ENCODE peak calls at places on chromosomes 13 and 19, in seven cellular contexts. One of them, this sample, is unnamed.

GRCh38 chr19:47598407-47599349 is 10.3 kb upstream of the BICRA start:
- DNase-seq in OCI-LY7: no peak
- DNase-seq in pancreas: no peak
- DNase-seq in endothelial cell of umbilical vein: peak; percentile 86
- DNase-seq in suprapubic skin: no peak
- DNase-seq in body of pancreas: peak; percentile 26
- DNase-seq in ovary: peak; percentile 41
- DNase-seq in this sample: peak; percentile 12

GRCh38 chr13:93932901-93933300 is 546.6 kb downstream of the DCT start:
- DNase-seq in OCI-LY7: no peak
- DNase-seq in pancreas: no peak
- DNase-seq in body of pancreas: no peak
- DNase-seq in endothelial cell of umbilical vein: no peak
- DNase-seq in ovary: no peak
- DNase-seq in suprapubic skin: no peak
- DNase-seq in this sample: no peak

GRCh38 chr13:27783111-27783510 is 9.2 kb upstream of the GSX1 start:
- DNase-seq in endothelial cell of umbilical vein: peak; percentile 7
- DNase-seq in pancreas: no peak
- DNase-seq in ovary: no peak
- DNase-seq in OCI-LY7: no peak
- DNase-seq in body of pancreas: peak; percentile 32
- DNase-seq in suprapubic skin: no peak
- DNase-seq in this sample: peak; percentile 16

GRCh38 chr13:106052200-106052767 is 483.2 kb downstream of the EFNB2 start:
- DNase-seq in pancreas: no peak
- DNase-seq in OCI-LY7: no peak
- DNase-seq in endothelial cell of umbilical vein: no peak
- DNase-seq in ovary: no peak
- DNase-seq in suprapubic skin: no peak
- DNase-seq in body of pancreas: no peak
- DNase-seq in this sample: no peak

GRCh38 chr13:113869263-113869662 is 5.4 kb upstream of the GAS6 start:
- DNase-seq in OCI-LY7: no peak
- DNase-seq in pancreas: no peak
- DNase-seq in suprapubic skin: no peak
- DNase-seq in body of pancreas: peak; percentile 1
- DNase-seq in endothelial cell of umbilical vein: no peak
- DNase-seq in ovary: no peak
- DNase-seq in this sample: no peak

GRCh38 chr13:46386426-46386995 is 541 bp downstream of the RUBCNL start:
- DNase-seq in endothelial cell of umbilical vein: no peak
- DNase-seq in pancreas: no peak
- DNase-seq in body of pancreas: no peak
- DNase-seq in OCI-LY7: peak; percentile 43
- DNase-seq in suprapubic skin: no peak
- DNase-seq in ovary: no peak
- DNase-seq in this sample: no peak

GRCh38 chr13:91922969-91923592 is 524.7 kb downstream of the GPC5 start:
- DNase-seq in endothelial cell of umbilical vein: no peak
- DNase-seq in body of pancreas: no peak
- DNase-seq in OCI-LY7: peak; percentile 23
- DNase-seq in pancreas: no peak
- DNase-seq in suprapubic skin: no peak
- DNase-seq in ovary: no peak
- DNase-seq in this sample: no peak

GRCh38 chr13:71865858-71866172 is 1.2 kb downstream of the DACH1 start:
- DNase-seq in pancreas: no peak
- DNase-seq in OCI-LY7: no peak
- DNase-seq in body of pancreas: no peak
- DNase-seq in endothelial cell of umbilical vein: no peak
- DNase-seq in ovary: no peak
- DNase-seq in suprapubic skin: no peak
- DNase-seq in this sample: no peak

GRCh38 chr13:29993716-29994488 is 143.5 kb upstream of the UBL3 start:
- DNase-seq in ovary: no peak
- DNase-seq in endothelial cell of umbilical vein: peak; percentile 23
- DNase-seq in body of pancreas: no peak
- DNase-seq in suprapubic skin: no peak
- DNase-seq in OCI-LY7: no peak
- DNase-seq in pancreas: no peak
- DNase-seq in this sample: no peak

GRCh38 chr13:101211261-101211660 is 205.0 kb downstream of the NALCN start:
- DNase-seq in body of pancreas: no peak
- DNase-seq in OCI-LY7: no peak
- DNase-seq in pancreas: no peak
- DNase-seq in ovary: no peak
- DNase-seq in endothelial cell of umbilical vein: peak; percentile 72
- DNase-seq in suprapubic skin: no peak
- DNase-seq in this sample: no peak

GRCh38 chr19:12779162-12779993 is 4.0 kb upstream of the HOOK2 start:
- DNase-seq in suprapubic skin: no peak
- DNase-seq in pancreas: peak; percentile 63
- DNase-seq in body of pancreas: no peak
- DNase-seq in ovary: peak; percentile 83
- DNase-seq in OCI-LY7: peak; percentile 23
- DNase-seq in endothelial cell of umbilical vein: peak; percentile 67
- DNase-seq in this sample: peak; percentile 64

GRCh38 chr19:55368106-55368505 is 2.2 kb downstream of the IL11 start:
- DNase-seq in body of pancreas: no peak
- DNase-seq in OCI-LY7: no peak
- DNase-seq in endothelial cell of umbilical vein: no peak
- DNase-seq in pancreas: no peak
- DNase-seq in ovary: no peak
- DNase-seq in suprapubic skin: no peak
- DNase-seq in this sample: no peak

GRCh38 chr19:18379803-18380747 is 5.9 kb upstream of the GDF15 start:
- DNase-seq in suprapubic skin: peak; percentile 96
- DNase-seq in pancreas: peak; percentile 83
- DNase-seq in endothelial cell of umbilical vein: no peak
- DNase-seq in body of pancreas: peak; percentile 96
- DNase-seq in OCI-LY7: no peak
- DNase-seq in ovary: peak; percentile 86
- DNase-seq in this sample: no peak

GRCh38 chr13:29339386-29340272 is 255.9 kb downstream of the SLC7A1 start:
- DNase-seq in ovary: no peak
- DNase-seq in body of pancreas: no peak
- DNase-seq in endothelial cell of umbilical vein: no peak
- DNase-seq in pancreas: no peak
- DNase-seq in OCI-LY7: no peak
- DNase-seq in suprapubic skin: no peak
- DNase-seq in this sample: no peak

GRCh38 chr13:72127031-72127430 is 260.0 kb upstream of the DACH1 start:
- DNase-seq in body of pancreas: no peak
- DNase-seq in suprapubic skin: no peak
- DNase-seq in endothelial cell of umbilical vein: no peak
- DNase-seq in OCI-LY7: no peak
- DNase-seq in pancreas: no peak
- DNase-seq in ovary: no peak
- DNase-seq in this sample: no peak

GRCh38 chr19:45901912-45902650 is at the start of gene MYPOP:
- DNase-seq in suprapubic skin: no peak
- DNase-seq in ovary: peak; percentile 43
- DNase-seq in endothelial cell of umbilical vein: no peak
- DNase-seq in pancreas: no peak
- DNase-seq in OCI-LY7: no peak
- DNase-seq in body of pancreas: no peak
- DNase-seq in this sample: no peak

GRCh38 chr19:18839465-18840287 is 7.9 kb downstream of the UPF1 start:
- DNase-seq in ovary: peak; percentile 23
- DNase-seq in body of pancreas: no peak
- DNase-seq in suprapubic skin: no peak
- DNase-seq in endothelial cell of umbilical vein: peak; percentile 14
- DNase-seq in OCI-LY7: no peak
- DNase-seq in pancreas: no peak
- DNase-seq in this sample: no peak

GRCh38 chr13:37869756-37870488 is at the start of gene TRPC4:
- DNase-seq in suprapubic skin: no peak
- DNase-seq in endothelial cell of umbilical vein: peak; percentile 22
- DNase-seq in pancreas: peak; percentile 63
- DNase-seq in ovary: peak; percentile 61
- DNase-seq in body of pancreas: peak; percentile 51
- DNase-seq in OCI-LY7: no peak
- DNase-seq in this sample: no peak
- TF ChIP-seq CTCF in suprapubic skin: peak; percentile 37
- TF ChIP-seq CTCF in endothelial cell of umbilical vein: peak; percentile 11
- TF ChIP-seq CTCF in pancreas: peak; percentile 29
- TF ChIP-seq CTCF in ovary: no peak
- TF ChIP-seq CTCF in body of pancreas: peak; percentile 60
- TF ChIP-seq CTCF in OCI-LY7: no peak
- TF ChIP-seq CTCF in this sample: peak; percentile 9

GRCh38 chr13:20193924-20194631 is 1.3 kb upstream of the GJB2 start:
- DNase-seq in ovary: no peak
- DNase-seq in suprapubic skin: no peak
- DNase-seq in OCI-LY7: no peak
- DNase-seq in body of pancreas: no peak
- DNase-seq in pancreas: no peak
- DNase-seq in endothelial cell of umbilical vein: no peak
- DNase-seq in this sample: peak; percentile 66

GRCh38 chr13:20192470-20193141 is at the start of gene GJB2:
- DNase-seq in endothelial cell of umbilical vein: no peak
- DNase-seq in pancreas: peak; percentile 70
- DNase-seq in suprapubic skin: no peak
- DNase-seq in ovary: no peak
- DNase-seq in OCI-LY7: no peak
- DNase-seq in body of pancreas: no peak
- DNase-seq in this sample: no peak

GRCh38 chr13:20191311-20191901 is 1.3 kb downstream of the GJB2 start:
- DNase-seq in pancreas: peak; percentile 68
- DNase-seq in ovary: no peak
- DNase-seq in OCI-LY7: no peak
- DNase-seq in body of pancreas: no peak
- DNase-seq in endothelial cell of umbilical vein: no peak
- DNase-seq in suprapubic skin: no peak
- DNase-seq in this sample: no peak

GRCh38 chr13:20191902-20192469 is 752 bp downstream of the GJB2 start:
- DNase-seq in suprapubic skin: no peak
- DNase-seq in body of pancreas: peak; percentile 42
- DNase-seq in pancreas: peak; percentile 68
- DNase-seq in endothelial cell of umbilical vein: no peak
- DNase-seq in ovary: no peak
- DNase-seq in OCI-LY7: no peak
- DNase-seq in this sample: peak; percentile 63

DNA sequence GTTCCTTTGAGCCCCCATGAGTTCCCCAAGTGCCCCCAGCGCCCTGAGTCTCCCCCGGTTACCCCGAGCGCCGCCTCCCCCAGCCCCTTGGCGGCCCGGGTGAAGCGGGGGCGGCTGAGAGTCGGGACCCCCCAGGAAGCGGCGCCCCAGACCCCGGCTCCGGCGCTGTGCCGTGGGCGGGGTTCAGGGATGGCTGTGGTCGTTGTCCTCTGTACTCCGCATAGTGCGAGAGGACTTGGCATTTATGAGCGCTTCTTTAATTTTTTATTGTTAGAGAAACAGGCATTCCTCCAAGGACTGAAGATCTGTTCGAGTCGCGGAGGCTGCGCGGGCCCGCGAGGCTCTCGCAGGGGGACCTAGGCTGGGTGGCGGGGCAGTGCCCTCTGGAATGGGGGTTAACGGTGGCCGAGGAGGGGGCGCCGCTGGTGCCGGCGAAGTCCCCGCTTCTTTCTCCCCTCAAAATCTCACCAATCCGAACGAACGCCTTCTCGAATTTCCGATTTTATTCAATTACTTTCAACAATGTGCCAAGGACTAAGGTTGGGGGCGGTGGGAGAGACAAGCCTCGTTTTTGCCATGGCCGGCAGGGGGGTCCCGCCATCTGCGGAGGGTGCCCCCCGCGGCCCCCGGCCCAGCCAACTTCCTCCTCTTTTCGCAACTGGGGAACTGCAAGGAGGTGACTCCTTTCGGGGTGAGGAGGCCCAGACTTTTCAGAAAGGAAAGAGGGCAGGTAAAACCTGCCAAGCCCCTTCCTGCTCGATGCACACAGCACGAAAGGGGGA is 595 bp upstream of the GJB2 start:
- DNase-seq in pancreas: peak; percentile 63
- DNase-seq in ovary: no peak
- DNase-seq in suprapubic skin: no peak
- DNase-seq in endothelial cell of umbilical vein: no peak
- DNase-seq in OCI-LY7: no peak
- DNase-seq in body of pancreas: no peak
- DNase-seq in this sample: no peak
- H3K4me3 ChIP-seq in pancreas: peak overlapping the region; percentile 36
- H3K4me3 ChIP-seq in ovary: peak overlapping the region; percentile 34
- H3K4me3 ChIP-seq in suprapubic skin: peak overlapping the region; percentile 61
- H3K4me3 ChIP-seq in endothelial cell of umbilical vein: no peak overlapping the region
- H3K4me3 ChIP-seq in OCI-LY7: no peak overlapping the region
- H3K4me3 ChIP-seq in body of pancreas: peak overlapping the region; percentile 33
- H3K4me3 ChIP-seq in this sample: peak overlapping the region; percentile 58

GRCh38 chr13:40970803-40971202 is 48.3 kb downstream of the ELF1 start:
- DNase-seq in pancreas: no peak
- DNase-seq in endothelial cell of umbilical vein: no peak
- DNase-seq in OCI-LY7: no peak
- DNase-seq in suprapubic skin: no peak
- DNase-seq in body of pancreas: no peak
- DNase-seq in ovary: no peak
- DNase-seq in this sample: no peak

GRCh38 chr13:40975441-40975840 is 43.7 kb downstream of the ELF1 start:
- DNase-seq in suprapubic skin: no peak
- DNase-seq in pancreas: no peak
- DNase-seq in ovary: no peak
- DNase-seq in body of pancreas: no peak
- DNase-seq in OCI-LY7: no peak
- DNase-seq in endothelial cell of umbilical vein: no peak
- DNase-seq in this sample: no peak

GRCh38 chr13:40971321-40971720 is 47.8 kb downstream of the ELF1 start:
- DNase-seq in OCI-LY7: no peak
- DNase-seq in pancreas: no peak
- DNase-seq in ovary: no peak
- DNase-seq in body of pancreas: no peak
- DNase-seq in suprapubic skin: no peak
- DNase-seq in endothelial cell of umbilical vein: no peak
- DNase-seq in this sample: no peak

GRCh38 chr13:40973409-40973808 is 45.7 kb downstream of the ELF1 start:
- DNase-seq in OCI-LY7: no peak
- DNase-seq in ovary: no peak
- DNase-seq in endothelial cell of umbilical vein: no peak
- DNase-seq in suprapubic skin: no peak
- DNase-seq in pancreas: no peak
- DNase-seq in body of pancreas: no peak
- DNase-seq in this sample: no peak

GRCh38 chr13:40974460-40975407 is 44.4 kb downstream of the ELF1 start:
- DNase-seq in endothelial cell of umbilical vein: peak; percentile 51
- DNase-seq in OCI-LY7: peak; percentile 78
- DNase-seq in ovary: no peak
- DNase-seq in pancreas: no peak
- DNase-seq in suprapubic skin: no peak
- DNase-seq in body of pancreas: no peak
- DNase-seq in this sample: peak; percentile 78
- TF ChIP-seq CTCF in endothelial cell of umbilical vein: peak; percentile 33
- TF ChIP-seq CTCF in OCI-LY7: peak; percentile 86
- TF ChIP-seq CTCF in ovary: no peak
- TF ChIP-seq CTCF in pancreas: peak; percentile 11
- TF ChIP-seq CTCF in suprapubic skin: peak; percentile 28
- TF ChIP-seq CTCF in body of pancreas: peak; percentile 50
- TF ChIP-seq CTCF in this sample: peak; percentile 61

DNA sequence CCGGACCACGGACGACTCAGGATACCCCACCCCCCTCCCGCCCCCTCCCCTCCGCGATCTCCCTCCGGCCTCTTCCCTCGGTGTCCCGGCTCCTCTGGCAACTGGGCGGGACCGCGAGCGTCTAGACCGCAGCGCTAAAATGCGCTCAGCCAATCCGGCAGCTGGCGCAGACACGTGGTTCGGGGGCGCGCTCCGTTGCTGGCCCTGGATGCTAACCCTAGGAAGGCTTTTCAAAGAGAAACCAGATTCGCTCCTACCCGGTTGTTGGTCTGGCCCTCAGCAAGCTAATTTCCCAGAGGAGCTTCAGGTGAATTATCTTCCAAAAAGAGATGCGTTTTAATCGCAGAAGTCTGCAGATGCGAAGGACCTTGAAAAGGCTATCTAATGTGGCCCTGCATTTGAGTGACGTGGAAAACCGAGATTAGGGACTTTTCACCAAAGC is at the start of gene DZIP1:
- DNase-seq in suprapubic skin: peak; percentile 84
- DNase-seq in OCI-LY7: no peak
- DNase-seq in endothelial cell of umbilical vein: peak; percentile 84
- DNase-seq in ovary: peak; percentile 90
- DNase-seq in pancreas: peak; percentile 82
- DNase-seq in body of pancreas: peak; percentile 74
- DNase-seq in this sample: peak; percentile 74
- H3K4me3 ChIP-seq in suprapubic skin: peak within 1 kb of the TSS; percentile 59
- H3K4me3 ChIP-seq in OCI-LY7: no peak within 1 kb of the TSS
- H3K4me3 ChIP-seq in endothelial cell of umbilical vein: peak within 1 kb of the TSS; percentile 93
- H3K4me3 ChIP-seq in ovary: peak within 1 kb of the TSS; percentile 82
- H3K4me3 ChIP-seq in pancreas: peak within 1 kb of the TSS; percentile 55
- H3K4me3 ChIP-seq in body of pancreas: peak within 1 kb of the TSS; percentile 18
- H3K4me3 ChIP-seq in this sample: peak within 1 kb of the TSS; percentile 61